ENCODE peak calls at places on chromosomes 7 and 10, in seven cellular contexts. L is left ventricle myocardium inferior; E is activated T-helper 1 cell treated with anti-CD3 and anti-CD28 coated beads, Interleukin-2, amount 50 U/mL, for 16 hours; N is kidney glomerular epithelial cell; M is T-helper 1 cell; U is neural crest cell; I is hepatocyte. C is an unnamed sample.

GRCh38 chr7:214410-215212 is 22.2 kb downstream of the FAM20C start:
- DNase-seq in L (no peak), E (no peak), N (peak), M (no peak), U (no peak), I (peak), C (no peak)

GRCh38 chr10:100303724-100304319 is 17.3 kb upstream of the BLOC1S2 start:
- DNase-seq in L (no peak), E (no peak), N (no peak), M (no peak), U (no peak), I (peak), C (no peak)

GRCh38 chr10:3261921-3262320 is 89.3 kb upstream of the PITRM1 start:
- DNase-seq in L (no peak), E (no peak), N (no peak), M (no peak), U (no peak), I (no peak), C (no peak)

GRCh38 chr10:133438711-133439273 is 14.4 kb upstream of the SPRN start:
- DNase-seq in L (no peak), E (no peak), N (no peak), M (no peak), U (no peak), I (no peak), C (peak)

GRCh38 chr7:90474284-90475210 is 5.1 kb downstream of the PTTG1IP2 start:
- DNase-seq in L (no peak), E (no peak), N (peak), M (no peak), U (no peak), I (no peak), C (no peak)

GRCh38 chr7:124747072-124747471 is 18.5 kb downstream of the GPR37 start:
- DNase-seq in L (no peak), E (no peak), N (no peak), M (no peak), U (no peak), I (no peak), C (no peak)

GRCh38 chr7:138864667-138865066 is 66.7 kb upstream of the ATP6V0A4 start:
- DNase-seq in L (no peak), E (no peak), N (no peak), M (no peak), U (no peak), I (no peak), C (no peak)

GRCh38 chr7:17706734-17707133 is 233.6 kb downstream of the SNX13 start:
- DNase-seq in L (no peak), E (no peak), N (peak), M (no peak), U (peak), I (peak), C (peak)

GRCh38 chr7:133703547-133703946 is 423.6 kb upstream of the LRGUK start:
- DNase-seq in L (no peak), E (no peak), N (peak), M (no peak), U (no peak), I (no peak), C (no peak)

GRCh38 chr7:42714361-42714760 is 197.5 kb downstream of the C7orf25 start:
- DNase-seq in L (no peak), E (no peak), N (no peak), M (no peak), U (no peak), I (no peak), C (no peak)

GRCh38 chr7:14095233-14095950 is 105.9 kb upstream of the ETV1 start:
- DNase-seq in L (no peak), E (no peak), N (no peak), M (no peak), U (no peak), I (no peak), C (no peak)

GRCh38 chr10:24465899-24466615 is 257.1 kb downstream of the KIAA1217 start:
- DNase-seq in L (no peak), E (no peak), N (peak), M (no peak), U (no peak), I (peak), C (no peak)

GRCh38 chr10:35838080-35838479 is 196.0 kb upstream of the FZD8 start:
- DNase-seq in L (no peak), E (no peak), N (no peak), M (no peak), U (no peak), I (no peak), C (no peak)

GRCh38 chr7:84256481-84256880 is 61.9 kb upstream of the SEMA3A start:
- DNase-seq in L (no peak), E (no peak), N (no peak), M (no peak), U (no peak), I (no peak), C (no peak)

GRCh38 chr7:96388620-96389383 is 66.9 kb upstream of the SLC25A13 start:
- DNase-seq in L (no peak), E (no peak), N (peak), M (no peak), U (no peak), I (peak), C (no peak)

GRCh38 chr10:22324893-22325271 is 4.0 kb downstream of the BMI1 start:
- DNase-seq in L (no peak), E (no peak), N (no peak), M (no peak), U (no peak), I (no peak), C (no peak)

GRCh38 chr7:113283861-113284260 is 165.5 kb upstream of the SMIM30 start:
- DNase-seq in L (no peak), E (no peak), N (no peak), M (no peak), U (no peak), I (no peak), C (no peak)

GRCh38 chr7:82327898-82328297 is 115.7 kb downstream of the CACNA2D1 start:
- DNase-seq in L (no peak), E (no peak), N (no peak), M (no peak), U (no peak), I (no peak), C (no peak)

GRCh38 chr7:143257501-143257900 is 5.7 kb upstream of the GSTK1 start:
- DNase-seq in L (no peak), E (no peak), N (no peak), M (no peak), U (no peak), I (no peak), C (no peak)

GRCh38 chr7:18900801-18901200 is 216.6 kb downstream of the TWIST1 start:
- DNase-seq in L (no peak), E (no peak), N (no peak), M (no peak), U (no peak), I (no peak), C (no peak)

GRCh38 chr7:9149499-9150082 is 716.2 kb downstream of the NXPH1 start:
- DNase-seq in L (no peak), E (no peak), N (no peak), M (no peak), U (no peak), I (no peak), C (no peak)

GRCh38 chr7:114819629-114820362 is 102.1 kb upstream of the MDFIC start:
- DNase-seq in L (no peak), E (no peak), N (peak), M (no peak), U (no peak), I (peak), C (no peak)

GRCh38 chr10:46550795-46551700 is 5.4 kb downstream of the GPRIN2 start:
- DNase-seq in L (peak), E (no peak), N (no peak), M (no peak), U (no peak), I (no peak), C (peak)

GRCh38 chr10:98374176-98374969 is 40.6 kb downstream of the PYROXD2 start:
- DNase-seq in L (no peak), E (no peak), N (peak), M (no peak), U (no peak), I (no peak), C (no peak)

GRCh38 chr7:140333209-140333608 is 65.1 kb downstream of the SLC37A3 start:
- DNase-seq in L (no peak), E (no peak), N (no peak), M (no peak), U (no peak), I (no peak), C (no peak)

GRCh38 chr7:37285701-37286475 is 162.8 kb downstream of the ELMO1 start:
- DNase-seq in L (no peak), E (no peak), N (no peak), M (no peak), U (no peak), I (no peak), C (no peak)

GRCh38 chr10:122085423-122085911 is 96.5 kb downstream of the TACC2 start:
- DNase-seq in L (no peak), E (no peak), N (no peak), M (no peak), U (no peak), I (no peak), C (peak)

GRCh38 chr7:38881947-38882684 is 26.9 kb downstream of the VPS41 start:
- DNase-seq in L (no peak), E (no peak), N (no peak), M (no peak), U (no peak), I (no peak), C (no peak)

GRCh38 chr7:130292682-130293257 is at the start of gene CPA4:
- DNase-seq in L (no peak), E (no peak), N (peak), M (no peak), U (no peak), I (no peak), C (no peak)

GRCh38 chr7:91826377-91826776 is 54.1 kb downstream of the MTERF1 start:
- DNase-seq in L (no peak), E (no peak), N (no peak), M (no peak), U (no peak), I (no peak), C (no peak)

GRCh38 chr10:31864834-31865518 is 63.7 kb downstream of the ARHGAP12 start:
- DNase-seq in L (no peak), E (no peak), N (no peak), M (no peak), U (no peak), I (no peak), C (no peak)

GRCh38 chr7:542935-543789 is 23.5 kb upstream of the PDGFA start:
- DNase-seq in L (no peak), E (no peak), N (peak), M (no peak), U (no peak), I (peak), C (no peak)

GRCh38 chr7:143934526-143935340 is at the start of gene OR2F2:
- DNase-seq in L (no peak), E (no peak), N (no peak), M (no peak), U (no peak), I (no peak), C (no peak)

GRCh38 chr10:123536176-123536845 is 129.8 kb upstream of the GPR26 start:
- DNase-seq in L (no peak), E (no peak), N (no peak), M (no peak), U (no peak), I (no peak), C (no peak)